ENCODE peak calls at places on chromosome 3, in four cellular contexts. Q, X, N and U are unnamed samples.

GRCh38 chr3:54951405-54951804 is 23.5 kb upstream of the LRTM1 start:
- DNase-seq in X (no peak), Q (peak), N (peak), U (peak)

GRCh38 chr3:57227930-57228733 is 603 bp downstream of the APPL1 start:
- DNase-seq in X (no peak), N (peak), Q (peak), U (no peak)

GRCh38 chr3:197748597-197749314 is 927 bp upstream of the FYTTD1 start:
- DNase-seq in N (no peak), Q (no peak), X (no peak), U (no peak)

GRCh38 chr3:30324587-30324986 is 281.8 kb upstream of the TGFBR2 start:
- DNase-seq in N (no peak), X (no peak), Q (no peak), U (no peak)

GRCh38 chr3:172675371-172676193 is 35.3 kb downstream of the NCEH1 start:
- DNase-seq in N (peak), X (peak), Q (peak), U (peak)

GRCh38 chr3:113193719-113194118 is 17.6 kb upstream of the BOC start:
- DNase-seq in Q (no peak), X (no peak), N (no peak), U (no peak)

GRCh38 chr3:185585523-185585861 is 603 bp upstream of the SENP2 start:
- DNase-seq in N (no peak), X (peak), Q (peak), U (peak)

GRCh38 chr3:149243540-149243939 is 21.9 kb upstream of the CP start:
- DNase-seq in N (no peak), X (no peak), Q (no peak), U (no peak)

GRCh38 chr3:108662141-108662738 is 72.7 kb downstream of the DZIP3 start:
- DNase-seq in N (peak), X (peak), Q (peak), U (peak)

GRCh38 chr3:102664126-102664525 is 229.3 kb downstream of the ZPLD1 start:
- DNase-seq in Q (no peak), X (no peak), N (no peak), U (no peak)

GRCh38 chr3:51146781-51147180 is 238.3 kb upstream of the MANF start:
- DNase-seq in N (no peak), Q (no peak), X (no peak), U (no peak)

GRCh38 chr3:85726241-85726640 is 767.5 kb downstream of the CADM2 start:
- DNase-seq in X (no peak), Q (no peak), N (no peak), U (peak)

GRCh38 chr3:134249935-134250716 is 533 bp downstream of the RYK start:
- DNase-seq in X (no peak), N (peak), Q (peak), U (peak)

GRCh38 chr3:97821413-97821809 is 400 bp upstream of the CRYBG3 start:
- DNase-seq in N (no peak), Q (peak), X (no peak), U (no peak)

GRCh38 chr3:42120866-42121265 is 29.7 kb downstream of the TRAK1 start:
- DNase-seq in Q (no peak), N (no peak), X (no peak), U (no peak)

GRCh38 chr3:81097894-81098293 is 663.6 kb downstream of the GBE1 start:
- DNase-seq in Q (no peak), N (no peak), X (no peak), U (no peak)

GRCh38 chr3:149528344-149528657 is 53.8 kb downstream of the TM4SF4 start:
- DNase-seq in N (no peak), X (no peak), Q (no peak), U (no peak)

GRCh38 chr3:54817628-54818027 is 110.2 kb downstream of the LRTM1 start:
- DNase-seq in X (no peak), N (no peak), Q (no peak), U (no peak)

GRCh38 chr3:7487763-7488162 is 626.8 kb downstream of the GRM7 start:
- DNase-seq in Q (no peak), N (no peak), X (no peak), U (no peak)

GRCh38 chr3:31402118-31402517 is 130.6 kb upstream of the STT3B start:
- DNase-seq in N (no peak), Q (no peak), X (no peak), U (no peak)

GRCh38 chr3:135927170-135927569 is 38.4 kb upstream of the PPP2R3A start:
- DNase-seq in Q (peak), N (no peak), X (no peak), U (no peak)

GRCh38 chr3:51389423-51390183 is 1.5 kb upstream of the RBM15B start:
- DNase-seq in X (no peak), N (peak), Q (peak), U (peak)

GRCh38 chr3:126256256-126256655 is 75.9 kb upstream of the ALDH1L1 start:
- DNase-seq in Q (no peak), N (no peak), X (no peak), U (no peak)

GRCh38 chr3:133377396-133377795 is 22.5 kb upstream of the BFSP2 start:
- DNase-seq in X (no peak), Q (peak), N (no peak), U (peak)

GRCh38 chr3:193772389-193772788 is 179.4 kb downstream of the OPA1 start:
- DNase-seq in N (no peak), Q (no peak), X (no peak), U (peak)

GRCh38 chr3:195549931-195550519 is 6.9 kb upstream of the PPP1R2 start:
- DNase-seq in N (no peak), X (no peak), Q (no peak), U (peak)

GRCh38 chr3:61894988-61895935 is 333.9 kb downstream of the PTPRG start:
- DNase-seq in X (peak), N (no peak), Q (peak), U (peak)

GRCh38 chr3:151460774-151461450 is at the start of gene IGSF10:
- DNase-seq in N (no peak), X (no peak), Q (peak), U (no peak)

GRCh38 chr3:42505203-42505848 is 2.9 kb downstream of the VIPR1 start:
- DNase-seq in N (no peak), X (no peak), Q (no peak), U (no peak)

GRCh38 chr3:166471074-166471753 is 634.0 kb upstream of the BCHE start:
- DNase-seq in Q (no peak), N (no peak), X (no peak), U (no peak)

GRCh38 chr3:30426319-30426993 is 179.9 kb upstream of the TGFBR2 start:
- DNase-seq in N (no peak), Q (no peak), X (no peak), U (no peak)

GRCh38 chr3:182424006-182424405 is 369.3 kb upstream of the ATP11B start:
- DNase-seq in N (no peak), Q (no peak), X (no peak), U (no peak)

GRCh38 chr3:104805042-104805441 is 561.7 kb upstream of the ALCAM start:
- DNase-seq in X (no peak), Q (peak), N (no peak), U (no peak)

GRCh38 chr3:15797600-15798303 is at the start of gene ANKRD28:
- DNase-seq in N (peak), X (peak), Q (peak), U (peak)

GRCh38 chr3:71725279-71725991 is at the start of gene EIF4E3:
- DNase-seq in N (peak), X (no peak), Q (peak), U (no peak)
- TF ChIP-seq ELF1 in N (no peak), X (no peak), Q (no peak), U (no peak)

GRCh38 chr3:22977650-22978289 is 225.4 kb upstream of the UBE2E2 start:
- DNase-seq in Q (no peak), N (no peak), X (no peak), U (no peak)
- TF ChIP-seq ELF1 in Q (no peak), N (no peak), X (no peak), U (no peak)

DNA sequence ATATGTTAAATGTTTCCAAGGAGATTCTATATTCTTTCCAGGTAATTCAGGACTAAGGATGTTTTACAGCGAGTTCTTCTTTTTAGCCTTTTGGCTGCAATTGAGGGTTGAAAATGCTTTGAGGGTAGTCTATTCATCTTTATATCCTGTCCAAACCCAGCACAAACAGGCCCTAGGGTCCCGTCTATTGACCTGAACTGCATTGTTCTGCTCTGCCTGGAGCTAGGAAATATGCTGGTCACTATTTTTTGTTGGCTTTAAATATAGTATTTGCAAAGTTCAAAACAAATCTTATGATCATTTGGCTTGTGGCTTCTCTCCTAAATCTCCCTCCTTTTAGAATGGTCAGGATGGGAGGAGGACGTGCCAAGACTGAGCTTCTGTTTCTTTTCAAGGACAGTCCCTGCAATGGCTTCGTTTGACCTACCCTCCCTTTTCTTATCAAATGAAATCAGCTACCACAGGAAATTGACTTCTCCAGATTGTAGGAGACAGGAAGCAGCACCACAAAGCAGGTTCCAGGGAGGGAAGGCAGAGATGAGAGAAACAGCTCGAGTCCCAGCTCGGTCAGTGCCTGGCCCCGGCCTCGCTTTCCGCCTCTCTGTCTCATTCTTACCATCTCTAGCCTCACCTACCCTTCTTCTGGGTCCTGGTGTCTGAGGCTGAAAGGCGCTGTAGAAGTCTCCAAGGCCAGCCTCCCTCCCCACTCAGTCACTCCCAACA is 27.6 kb upstream of the NRROS start:
- DNase-seq in Q (peak), N (peak), X (no peak), U (no peak)
- TF ChIP-seq ELF1 in Q (no peak), N (peak), X (no peak), U (no peak)

GRCh38 chr3:71930056-71930991 is 145.4 kb upstream of the PROK2 start:
- DNase-seq in N (peak), X (peak), Q (peak), U (peak)
- TF ChIP-seq ELF1 in N (no peak), X (no peak), Q (no peak), U (no peak)

GRCh38 chr3:123492188-123492587 is 43.3 kb upstream of the ADCY5 start:
- DNase-seq in X (no peak), N (no peak), Q (no peak), U (no peak)

GRCh38 chr3:123485551-123485950 is 36.7 kb upstream of the ADCY5 start:
- DNase-seq in X (no peak), Q (no peak), N (no peak), U (no peak)

GRCh38 chr3:123488641-123489347 is 39.9 kb upstream of the ADCY5 start:
- DNase-seq in Q (no peak), N (no peak), X (no peak), U (no peak)

GRCh38 chr3:123486460-123486859 is 37.6 kb upstream of the ADCY5 start:
- DNase-seq in N (no peak), X (no peak), Q (no peak), U (no peak)

GRCh38 chr3:123489400-123490004 is 40.6 kb upstream of the ADCY5 start:
- DNase-seq in X (peak), N (peak), Q (peak), U (peak)
- TF ChIP-seq ELF1 in X (no peak), N (no peak), Q (no peak), U (no peak)

GRCh38 chr3:37543692-37544091 is 318.0 kb upstream of the CTDSPL start:
- DNase-seq in Q (no peak), X (no peak), N (no peak), U (no peak)

GRCh38 chr3:37545479-37545878 is 316.2 kb upstream of the CTDSPL start:
- DNase-seq in Q (peak), N (peak), X (no peak), U (no peak)

GRCh38 chr3:37544869-37545352 is 316.8 kb upstream of the CTDSPL start:
- DNase-seq in N (no peak), Q (peak), X (no peak), U (no peak)

GRCh38 chr3:37544105-37544504 is 317.6 kb upstream of the CTDSPL start:
- DNase-seq in N (no peak), Q (no peak), X (no peak), U (no peak)

GRCh38 chr3:37546876-37547275 is 314.8 kb upstream of the CTDSPL start:
- DNase-seq in Q (peak), X (no peak), N (no peak), U (peak)
- TF ChIP-seq ELF1 in Q (no peak), X (no peak), N (no peak), U (no peak)

GRCh38 chr3:123605789-123606234 is 21.0 kb upstream of the HACD2 start:
- DNase-seq in N (peak), X (peak), Q (no peak), U (peak)
- TF ChIP-seq ELF1 in N (no peak), X (no peak), Q (no peak), U (peak)

GRCh38 chr3:22555753-22556152 is 647.4 kb upstream of the UBE2E2 start:
- DNase-seq in N (no peak), Q (no peak), X (no peak), U (no peak)
- TF ChIP-seq ELF1 in N (no peak), Q (no peak), X (no peak), U (no peak)